ENCODE peak calls at places on chromosomes 2 and 18, in ten cellular contexts. N, O, F, Q, T, S, W, G, C and K are unnamed samples.

GRCh38 chr2:157782057-157782845 is 93.9 kb downstream of the ACVR1 start:
- DNase-seq in N (no peak), O (peak), F (no peak), Q (no peak), T (no peak), S (no peak), W (no peak), G (no peak), C (peak), K (no peak)

GRCh38 chr2:205543937-205544702 is 138.2 kb upstream of the NRP2 start:
- DNase-seq in N (no peak), O (peak), F (no peak), Q (no peak), T (no peak), S (no peak), W (peak), G (no peak), C (no peak), K (no peak)

GRCh38 chr2:136441979-136442378 is 323.4 kb upstream of the THSD7B start:
- DNase-seq in N (no peak), O (no peak), F (no peak), Q (no peak), T (no peak), S (no peak), W (no peak), G (no peak), C (no peak), K (no peak)

GRCh38 chr2:19496646-19497045 is 138.2 kb upstream of the OSR1 start:
- DNase-seq in N (no peak), O (no peak), F (no peak), Q (no peak), T (no peak), S (no peak), W (no peak), G (no peak), C (no peak), K (no peak)

GRCh38 chr2:239313776-239314175 is 87.0 kb downstream of the HDAC4 start:
- DNase-seq in N (peak), O (no peak), F (no peak), Q (peak), T (peak), S (no peak), W (no peak), G (no peak), C (peak), K (peak)

GRCh38 chr2:100865819-100866462 is 46.0 kb downstream of the NPAS2 start:
- DNase-seq in N (no peak), O (peak), F (no peak), Q (no peak), T (no peak), S (no peak), W (peak), G (no peak), C (no peak), K (no peak)

GRCh38 chr2:55102056-55102812 is 52.0 kb upstream of the RTN4 start:
- DNase-seq in N (no peak), O (peak), F (no peak), Q (no peak), T (no peak), S (no peak), W (peak), G (no peak), C (no peak), K (no peak)

GRCh38 chr2:224882291-224883171 is 159.7 kb downstream of the DOCK10 start:
- DNase-seq in N (no peak), O (peak), F (no peak), Q (no peak), T (no peak), S (no peak), W (peak), G (no peak), C (no peak), K (no peak)

GRCh38 chr2:166230024-166230723 is 102.4 kb upstream of the SCN1A start:
- DNase-seq in N (no peak), O (peak), F (no peak), Q (no peak), T (no peak), S (no peak), W (peak), G (no peak), C (no peak), K (no peak)

GRCh38 chr18:23135679-23136325 is 517 bp downstream of the CABLES1 start:
- DNase-seq in N (peak), O (peak), F (peak), Q (peak), T (no peak), S (peak), W (no peak), G (peak), C (no peak), K (no peak)

GRCh38 chr2:8836979-8837794 is at the start of gene KIDINS220:
- DNase-seq in N (peak), O (peak), F (peak), Q (peak), T (peak), S (peak), W (peak), G (peak), C (peak), K (peak)

GRCh38 chr18:10453885-10454772 is at the start of gene APCDD1:
- DNase-seq in N (peak), O (no peak), F (peak), Q (peak), T (peak), S (peak), W (no peak), G (peak), C (peak), K (peak)

GRCh38 chr2:64754587-64754986 is 100.9 kb upstream of the SERTAD2 start:
- DNase-seq in N (no peak), O (no peak), F (no peak), Q (no peak), T (no peak), S (no peak), W (no peak), G (no peak), C (no peak), K (no peak)

GRCh38 chr2:236628981-236629605 is 59.5 kb downstream of the ACKR3 start:
- DNase-seq in N (no peak), O (no peak), F (no peak), Q (no peak), T (peak), S (no peak), W (no peak), G (no peak), C (no peak), K (no peak)

GRCh38 chr2:72116081-72116533 is 31.6 kb downstream of the CYP26B1 start:
- DNase-seq in N (no peak), O (no peak), F (no peak), Q (no peak), T (no peak), S (no peak), W (no peak), G (no peak), C (no peak), K (no peak)

GRCh38 chr2:152716805-152717241 is 438 bp downstream of the PRPF40A start:
- DNase-seq in N (no peak), O (no peak), F (no peak), Q (peak), T (peak), S (peak), W (peak), G (no peak), C (no peak), K (no peak)

GRCh38 chr2:226953206-226953605 is 117.4 kb downstream of the RHBDD1 start:
- DNase-seq in N (no peak), O (no peak), F (no peak), Q (no peak), T (peak), S (no peak), W (peak), G (no peak), C (peak), K (peak)

GRCh38 chr18:3671181-3671580 is 221.2 kb downstream of the TGIF1 start:
- DNase-seq in N (no peak), O (no peak), F (no peak), Q (no peak), T (no peak), S (no peak), W (no peak), G (no peak), C (no peak), K (no peak)

GRCh38 chr2:19748711-19749506 is 152.9 kb downstream of the TTC32 start:
- DNase-seq in N (no peak), O (no peak), F (no peak), Q (no peak), T (no peak), S (no peak), W (no peak), G (no peak), C (no peak), K (peak)

GRCh38 chr18:24514439-24514838 is 54.0 kb downstream of the HRH4 start:
- DNase-seq in N (no peak), O (peak), F (no peak), Q (no peak), T (no peak), S (no peak), W (peak), G (peak), C (no peak), K (no peak)
- TF ChIP-seq CTCF in N (peak), O (peak), F (peak), Q (no peak), T (peak), S (peak), W (peak), G (peak), C (no peak), K (no peak)

GRCh38 chr2:170235860-170236638 is 58.1 kb downstream of the MYO3B start:
- DNase-seq in N (no peak), O (peak), F (no peak), Q (no peak), T (no peak), S (peak), W (peak), G (peak), C (no peak), K (no peak)
- TF ChIP-seq CTCF in N (peak), O (peak), F (no peak), Q (no peak), T (no peak), S (peak), W (peak), G (peak), C (no peak), K (no peak)

GRCh38 chr2:199310654-199311275 is 147.0 kb downstream of the SATB2 start:
- DNase-seq in N (no peak), O (no peak), F (no peak), Q (no peak), T (no peak), S (no peak), W (no peak), G (no peak), C (no peak), K (no peak)
- TF ChIP-seq CTCF in N (no peak), O (no peak), F (no peak), Q (no peak), T (no peak), S (no peak), W (no peak), G (no peak), C (no peak), K (no peak)

DNA sequence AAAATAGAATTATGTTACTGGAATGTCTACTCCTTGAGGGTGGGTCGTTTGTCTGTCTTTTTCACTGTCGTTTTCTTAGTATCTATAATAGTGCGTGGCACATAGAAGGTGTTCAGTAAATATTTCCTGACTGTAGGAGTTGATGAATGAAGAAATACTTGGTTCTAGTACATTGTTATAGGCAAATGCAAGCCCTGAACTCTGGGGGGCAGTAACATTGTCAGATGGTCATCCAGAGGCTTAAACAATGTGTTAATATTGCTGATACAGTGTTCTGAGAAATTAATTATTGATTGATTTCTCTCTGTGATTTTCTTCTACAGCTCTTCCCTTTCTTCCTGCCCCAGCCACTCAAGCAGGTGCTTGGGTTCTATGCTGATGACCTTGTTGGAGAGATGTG is 24.4 kb upstream of the THOC1 start:
- DNase-seq in N (no peak), O (peak), F (no peak), Q (no peak), T (no peak), S (no peak), W (no peak), G (no peak), C (no peak), K (no peak)
- TF ChIP-seq CTCF in N (no peak), O (peak), F (no peak), Q (no peak), T (no peak), S (no peak), W (peak), G (no peak), C (no peak), K (no peak)